ENCODE peak calls at places on chromosomes 3 and 15, in nine cellular contexts. N is Peyer's patch; W is natural killer cell treated with Interleukin-12 subunit alpha and Interleukin-12 subunit beta and Interleukin-15 and Interleukin-18, amount 100 ng/mL, for 72 hours; D is activated CD4-positive, alpha-beta T cell treated with anti-CD3 and anti-CD28 coated beads, Interleukin-2, amount 50 U/mL, for 48 hours; J is NCI-H1436; E is CD8-positive, alpha-beta T cell; T is LoVo; R is brain microvascular endothelial cell; O is ELF-1. H is an unnamed sample.

GRCh38 chr3:58116985-58117384 is 93.8 kb downstream of the DNASE1L3 start:
- DNase-seq in R (no peak), O (no peak), E (no peak), D (no peak), N (no peak), J (no peak), T (no peak), W (no peak), H (no peak)

GRCh38 chr15:38888701-38889154 is 324.1 kb upstream of the RASGRP1 start:
- DNase-seq in N (no peak), D (no peak), T (no peak), O (no peak), R (no peak), J (no peak), E (no peak), W (no peak), H (no peak)

GRCh38 chr15:67037694-67038093 is 27.7 kb upstream of the SMAD3 start:
- DNase-seq in N (no peak), D (no peak), E (no peak), T (no peak), J (no peak), R (no peak), O (no peak), W (no peak), H (no peak)

GRCh38 chr3:173553635-173554280 is 156.2 kb downstream of the NLGN1 start:
- DNase-seq in N (no peak), W (no peak), R (peak), E (no peak), O (peak), D (no peak), T (peak), J (peak), H (peak)

GRCh38 chr3:187624588-187624987 is 45.6 kb downstream of the SST start:
- DNase-seq in J (no peak), N (no peak), D (no peak), W (no peak), R (no peak), O (no peak), E (no peak), T (no peak), H (no peak)

GRCh38 chr3:52774066-52774713 is 3.2 kb upstream of the ITIH1 start:
- DNase-seq in J (no peak), R (no peak), N (no peak), D (no peak), T (no peak), W (no peak), E (no peak), O (no peak), H (no peak)

GRCh38 chr3:32602206-32602605 is 31.5 kb upstream of the DYNC1LI1 start:
- DNase-seq in W (no peak), O (no peak), D (no peak), R (no peak), T (no peak), E (no peak), N (no peak), J (no peak), H (no peak)

GRCh38 chr15:89412906-89413411 is 78.3 kb upstream of the POLG start:
- DNase-seq in O (no peak), D (no peak), W (peak), E (no peak), R (no peak), T (no peak), J (no peak), N (no peak), H (no peak)

GRCh38 chr3:177282028-177282655 is 84.9 kb upstream of the TBL1XR1 start:
- DNase-seq in D (no peak), J (peak), N (peak), R (no peak), E (no peak), T (no peak), W (no peak), O (no peak), H (no peak)

GRCh38 chr3:159273608-159274007 is 471.8 kb downstream of the MFSD1 start:
- DNase-seq in T (peak), W (no peak), E (no peak), N (no peak), J (no peak), D (peak), O (peak), R (peak), H (no peak)

GRCh38 chr3:100561459-100562158 is 47.8 kb upstream of the ADGRG7 start:
- DNase-seq in O (peak), W (no peak), J (no peak), R (no peak), N (no peak), T (no peak), E (no peak), D (no peak), H (no peak)

GRCh38 chr3:16828815-16829214 is 55.9 kb upstream of the PLCL2 start:
- DNase-seq in R (peak), W (no peak), E (peak), D (peak), T (peak), N (peak), O (peak), J (no peak), H (no peak)

GRCh38 chr3:28348637-28349396 is at the start of the genes AZI2 and ZCWPW2:
- DNase-seq in D (peak), W (peak), E (peak), J (peak), R (peak), N (peak), T (peak), O (peak), H (peak)

GRCh38 chr15:90839187-90840071 is 29.0 kb upstream of the FURIN start:
- DNase-seq in R (no peak), N (peak), O (peak), D (peak), W (no peak), T (no peak), E (no peak), J (peak), H (no peak)

GRCh38 chr3:152421162-152421561 is 152.4 kb downstream of the MBNL1 start:
- DNase-seq in R (no peak), W (no peak), O (no peak), J (no peak), E (no peak), T (no peak), N (no peak), D (no peak), H (no peak)

GRCh38 chr3:188491276-188491687 is 337.3 kb downstream of the LPP start:
- DNase-seq in W (no peak), D (no peak), R (peak), T (no peak), J (no peak), O (no peak), E (no peak), N (no peak), H (no peak)

GRCh38 chr3:186966406-186966805 is 36.1 kb downstream of the ST6GAL1 start:
- DNase-seq in T (no peak), D (no peak), W (no peak), E (no peak), O (no peak), N (no peak), R (no peak), J (no peak), H (no peak)

GRCh38 chr3:126911162-126912026 is 71.5 kb upstream of the PLXNA1 start:
- DNase-seq in N (peak), J (no peak), W (peak), T (peak), E (peak), D (peak), R (peak), O (peak), H (peak)

GRCh38 chr3:136734382-136735070 is 17.7 kb downstream of the STAG1 start:
- DNase-seq in W (no peak), J (no peak), D (no peak), R (no peak), E (no peak), N (no peak), O (no peak), T (no peak), H (no peak)

GRCh38 chr3:184334470-184335158 is 2.8 kb upstream of the FAM131A start:
- DNase-seq in E (peak), W (no peak), T (no peak), J (no peak), N (no peak), D (peak), R (peak), O (no peak), H (peak)

GRCh38 chr3:51304230-51304629 is 80.9 kb upstream of the MANF start:
- DNase-seq in D (no peak), E (no peak), O (peak), J (no peak), T (no peak), R (no peak), W (no peak), N (no peak), H (no peak)